ENCODE peak calls at places on chromosomes 11 and 22, in six cellular contexts. E is SK-N-DZ, P is heart right ventricle, V is NCI-H345, F is kidney tubule cell, Y is RPMI7951. I is an unnamed sample.

GRCh38 chr11:70885721-70886305 is 366.6 kb downstream of the SHANK2 start:
- DNase-seq in E (no peak), P (no peak), V (peak), F (peak), Y (peak), I (peak)

GRCh38 chr22:36925388-36926290 is 12.2 kb downstream of the CSF2RB start:
- DNase-seq in E (no peak), P (no peak), V (no peak), F (no peak), Y (peak), I (no peak)

GRCh38 chr22:23133922-23134321 is 7.9 kb downstream of the RSPH14 start:
- DNase-seq in E (no peak), P (no peak), V (no peak), F (no peak), Y (no peak), I (no peak)

GRCh38 chr11:106133529-106133928 is 56.1 kb downstream of the AASDHPPT start:
- DNase-seq in E (no peak), P (no peak), V (no peak), F (no peak), Y (no peak), I (no peak)

GRCh38 chr11:43810929-43811596 is 69.6 kb upstream of the ALKBH3 start:
- DNase-seq in E (peak), P (no peak), V (no peak), F (no peak), Y (no peak), I (no peak)

GRCh38 chr22:11598492-11599440 is 3929.2 kb upstream of the OR11H1 start:
- DNase-seq in E (no peak), P (no peak), V (no peak), F (no peak), Y (no peak), I (no peak)

GRCh38 chr11:135074397-135074998 is 662.5 kb upstream of the B3GAT1 start:
- DNase-seq in E (peak), P (no peak), V (peak), F (no peak), Y (peak), I (peak)

GRCh38 chr11:64026575-64027213 is 9.0 kb upstream of the FLRT1 start:
- DNase-seq in E (no peak), P (no peak), V (no peak), F (peak), Y (no peak), I (no peak)

GRCh38 chr22:32584650-32585049 is 110.0 kb downstream of the FBXO7 start:
- DNase-seq in E (no peak), P (no peak), V (no peak), F (no peak), Y (peak), I (no peak)

GRCh38 chr11:75268626-75269366 is 28.2 kb downstream of the TPBGL start:
- DNase-seq in E (no peak), P (no peak), V (no peak), F (no peak), Y (no peak), I (no peak)

GRCh38 chr11:4455439-4455838 is 6.3 kb downstream of the OR52K2 start:
- DNase-seq in E (no peak), P (no peak), V (no peak), F (no peak), Y (no peak), I (no peak)

GRCh38 chr11:132077416-132077815 is 707.0 kb downstream of the NTM start:
- DNase-seq in E (no peak), P (no peak), V (no peak), F (no peak), Y (no peak), I (no peak)

GRCh38 chr11:46356911-46357482 is 9.7 kb downstream of the DGKZ start:
- DNase-seq in E (no peak), P (no peak), V (no peak), F (peak), Y (peak), I (no peak)

GRCh38 chr22:43168416-43169309 is 17.3 kb downstream of the TSPO start:
- DNase-seq in E (no peak), P (no peak), V (no peak), F (no peak), Y (peak), I (no peak)

GRCh38 chr11:7677071-7677470 is 3.8 kb upstream of the CYB5R2 start:
- DNase-seq in E (no peak), P (no peak), V (no peak), F (peak), Y (peak), I (no peak)

GRCh38 chr11:2186669-2187266 is 15.2 kb upstream of the TH start:
- DNase-seq in E (peak), P (no peak), V (peak), F (peak), Y (peak), I (no peak)

GRCh38 chr22:45552580-45553332 is 50.1 kb downstream of the FBLN1 start:
- DNase-seq in E (no peak), P (peak), V (no peak), F (peak), Y (peak), I (no peak)

GRCh38 chr22:35743466-35743865 is 25.8 kb downstream of the APOL5 start:
- DNase-seq in E (no peak), P (no peak), V (no peak), F (no peak), Y (no peak), I (no peak)

GRCh38 chr22:50199836-50200332 is 927 bp upstream of the SELENOO start:
- DNase-seq in E (peak), P (no peak), V (peak), F (peak), Y (peak), I (no peak)

GRCh38 chr11:66044757-66045156 is 4.2 kb downstream of the GAL3ST3 start:
- DNase-seq in E (no peak), P (no peak), V (no peak), F (no peak), Y (no peak), I (no peak)

GRCh38 chr11:74468521-74469280 is 1.4 kb upstream of the KCNE3 start:
- DNase-seq in E (no peak), P (no peak), V (no peak), F (no peak), Y (no peak), I (no peak)

GRCh38 chr22:41780714-41781507 is 19.6 kb upstream of the CCDC134 start:
- DNase-seq in E (peak), P (peak), V (no peak), F (no peak), Y (peak), I (no peak)

GRCh38 chr11:126387856-126388255 is 32.4 kb downstream of the ST3GAL4 start:
- DNase-seq in E (no peak), P (no peak), V (no peak), F (no peak), Y (no peak), I (no peak)

GRCh38 chr11:120331301-120331966 is 4.8 kb upstream of the ARHGEF12 start:
- DNase-seq in E (no peak), P (peak), V (no peak), F (peak), Y (peak), I (no peak)

GRCh38 chr11:83162377-83162776 is 5.4 kb downstream of the PCF11 start:
- DNase-seq in E (no peak), P (no peak), V (no peak), F (no peak), Y (no peak), I (no peak)

GRCh38 chr22:17569971-17570511 is 6.7 kb downstream of the SLC25A18 start:
- DNase-seq in E (no peak), P (no peak), V (no peak), F (peak), Y (peak), I (peak)

I was measured in DMS79 treated with DMSO at 0.1 percent for 48 hours.